ENCODE peak calls at places on chromosomes 5 and 9, in five cellular contexts. T is lung, Z is PC-3, D is osteoblast, F is cardiac muscle cell. E is an unnamed sample. For H3K27me3, the result is how much of the 10 kb centered on the place peaks cover.

GRCh38 chr5:56200856-56201638 is 32.1 kb downstream of the ANKRD55 start:
- DNase-seq in T (peak), Z (peak), D (peak), F (peak), E (peak)

GRCh38 chr5:69212022-69212421 is 22.6 kb downstream of the CENPH start:
- DNase-seq in T (no peak), Z (no peak), D (no peak), F (no peak), E (no peak)

GRCh38 chr9:110128664-110129329 is 79.2 kb downstream of the C9orf152 start:
- DNase-seq in T (no peak), Z (no peak), D (no peak), F (no peak), E (no peak)

GRCh38 chr5:33409435-33410146 is 31.2 kb upstream of the TARS1 start:
- DNase-seq in T (no peak), Z (no peak), D (no peak), F (no peak), E (no peak)

GRCh38 chr9:26341545-26341944 is 551.1 kb downstream of the CAAP1 start:
- DNase-seq in T (no peak), Z (no peak), D (no peak), F (no peak), E (no peak)

GRCh38 chr5:170111088-170111796 is 5.5 kb downstream of the FOXI1 start:
- DNase-seq in T (no peak), Z (no peak), D (no peak), F (no peak), E (no peak)

GRCh38 chr9:5879419-5880181 is 11.1 kb upstream of the MLANA start:
- DNase-seq in T (no peak), Z (peak), D (peak), F (no peak), E (no peak)

GRCh38 chr5:31133488-31133887 is 60.0 kb upstream of the CDH6 start:
- DNase-seq in T (no peak), Z (peak), D (no peak), F (no peak), E (no peak)

GRCh38 chr5:143275871-143276363 is 127.6 kb downstream of the NR3C1 start:
- DNase-seq in T (no peak), Z (no peak), D (no peak), F (no peak), E (no peak)

GRCh38 chr5:14507156-14507941 is 74.2 kb upstream of the OTULINL start:
- DNase-seq in T (no peak), Z (no peak), D (no peak), F (no peak), E (no peak)

GRCh38 chr5:128234928-128235641 is 151.5 kb downstream of the SLC12A2 start:
- DNase-seq in T (no peak), Z (no peak), D (no peak), F (no peak), E (no peak)

GRCh38 chr5:169591636-169592035 is 8.1 kb downstream of the SPDL1 start:
- DNase-seq in T (no peak), Z (peak), D (peak), F (no peak), E (no peak)

GRCh38 chr5:167950126-167950721 is 341.2 kb upstream of the WWC1 start:
- DNase-seq in T (no peak), Z (no peak), D (peak), F (no peak), E (no peak)

GRCh38 chr9:21455320-21455719 is 15.1 kb downstream of the IFNA1 start:
- DNase-seq in T (no peak), Z (peak), D (peak), F (peak), E (peak)

GRCh38 chr5:126674145-126674544 is 73.4 kb downstream of the PHAX start:
- DNase-seq in T (no peak), Z (no peak), D (no peak), F (no peak), E (no peak)

GRCh38 chr9:117970276-117970675 is 266.1 kb downstream of the TLR4 start:
- DNase-seq in T (no peak), Z (no peak), D (no peak), F (no peak), E (no peak)
- H3K27ac ChIP-seq in T (no peak), Z (no peak), D (no peak), F (no peak), E (no peak)

GRCh38 chr9:124284940-124285441 is 27.2 kb downstream of the NEK6 start:
- DNase-seq in T (no peak), Z (no peak), D (peak), F (no peak), E (no peak)
- TF ChIP-seq CTCF in T (no peak), Z (no peak), D (no peak), F (no peak), E (no peak)

DNA sequence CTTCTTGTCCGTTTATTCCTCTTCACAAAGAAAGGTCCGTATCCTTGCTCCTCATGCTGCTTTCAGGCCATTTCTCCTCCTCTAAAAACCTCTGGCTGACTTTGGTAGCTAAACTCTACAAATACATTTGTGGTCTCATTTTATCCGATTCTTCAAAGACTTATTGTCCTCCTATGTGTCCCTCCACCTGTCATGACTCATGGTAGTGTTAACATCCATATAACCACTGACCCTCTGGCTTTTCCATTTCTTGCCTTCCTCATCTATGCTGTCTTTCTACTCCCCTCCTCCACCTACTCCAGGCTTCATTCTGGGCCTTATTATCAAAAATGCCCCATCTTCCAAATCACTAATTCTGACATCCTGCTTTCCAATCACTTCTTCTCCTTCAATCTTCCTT is 4.1 kb upstream of the SEMA6A start:
- DNase-seq in T (no peak), Z (no peak), D (peak), F (no peak), E (no peak)
- H3K27me3 ChIP-seq in T (under half), Z (under half), D (under half), F (under half), E (under half)

DNA sequence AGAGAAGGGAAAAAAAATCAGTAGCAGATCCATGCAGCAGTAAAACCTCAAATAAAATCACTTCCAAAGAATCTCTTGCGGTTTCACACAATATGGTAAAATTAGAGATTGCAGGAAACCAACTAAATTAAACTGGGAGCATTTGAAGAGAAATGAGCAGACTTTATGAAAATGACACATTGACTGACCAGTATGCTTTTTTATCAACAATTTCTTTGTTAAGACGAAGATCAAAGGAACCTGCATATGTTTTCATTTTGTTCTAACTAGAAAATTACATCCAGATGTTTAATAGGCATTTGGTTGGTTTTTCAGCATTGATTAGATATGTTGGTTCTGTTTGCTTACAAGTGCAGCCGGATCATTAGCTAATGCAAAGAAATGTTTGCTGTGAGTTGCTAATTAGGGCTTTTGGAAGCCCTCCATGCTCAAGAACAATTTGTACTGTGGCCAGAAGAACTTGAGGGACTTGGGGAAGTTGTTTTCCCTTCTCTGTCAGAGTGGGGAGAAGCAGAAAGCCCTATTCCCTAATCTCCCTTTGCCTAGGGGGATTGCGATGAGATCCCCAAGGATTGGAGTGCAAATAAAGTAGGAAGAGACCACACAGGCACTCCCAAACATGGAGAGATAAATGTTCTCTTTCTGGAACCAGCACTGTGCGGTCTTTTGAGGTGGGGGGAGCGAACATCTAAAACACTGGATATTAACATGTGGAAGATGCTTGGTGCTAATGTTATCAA is 4.5 kb upstream of the TLE1 start:
- DNase-seq in T (no peak), Z (no peak), D (peak), F (no peak), E (no peak)
- H3K27ac ChIP-seq in T (no peak), Z (no peak), D (no peak), F (no peak), E (no peak)

DNA sequence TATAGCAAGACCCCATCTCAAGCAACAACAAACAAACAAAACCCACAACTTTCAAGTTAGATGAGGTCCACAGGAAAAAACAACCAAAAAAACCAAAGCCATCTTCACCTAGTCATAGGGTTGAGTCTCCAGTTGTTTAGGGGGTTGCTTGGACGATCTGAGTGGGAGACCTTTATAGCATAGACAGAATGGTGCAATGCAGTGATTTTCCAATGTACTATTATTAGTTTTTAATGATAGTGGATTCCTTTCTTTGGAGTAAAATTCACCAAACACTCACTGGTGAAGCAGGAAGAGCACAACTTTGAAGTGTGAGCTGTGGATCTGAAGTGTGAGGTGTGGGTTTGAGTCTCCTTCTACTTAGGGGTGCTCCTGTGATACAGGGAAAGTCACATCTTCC is 67.0 kb upstream of the KLF9 start:
- DNase-seq in T (no peak), Z (no peak), D (no peak), F (no peak), E (no peak)
- TF ChIP-seq CTCF in T (no peak), Z (no peak), D (no peak), F (no peak), E (no peak)

DNA sequence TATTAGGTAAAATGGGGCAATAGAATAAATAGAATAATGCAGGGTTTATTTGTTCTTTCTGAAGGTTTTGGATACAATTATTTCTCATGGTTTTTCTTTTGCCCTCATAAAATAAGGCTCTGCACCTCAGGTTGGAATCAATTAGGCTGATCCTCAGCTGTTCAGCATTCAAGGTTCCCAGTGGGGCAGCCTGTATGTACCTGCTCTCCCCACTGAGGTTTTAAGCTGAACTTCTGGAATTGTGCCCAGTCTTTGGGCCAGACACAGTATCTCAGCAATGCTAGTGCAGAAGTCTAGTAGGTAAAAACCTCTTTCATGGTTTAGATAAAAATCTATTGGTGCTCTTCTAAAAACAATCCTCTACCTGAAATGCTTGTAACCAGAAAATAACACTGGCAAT is 98.0 kb downstream of the EDIL3 start:
- DNase-seq in T (no peak), Z (no peak), D (no peak), F (peak), E (no peak)
- H3K27me3 ChIP-seq in T (under half), Z (under half), D (under half), F (under half), E (under half)

GRCh38 chr9:96168882-96169281 is 133.1 kb downstream of the HSD17B3 start:
- DNase-seq in T (no peak), Z (no peak), D (peak), F (no peak), E (no peak)
- H3K27ac ChIP-seq in T (no peak), Z (no peak), D (no peak), F (no peak), E (no peak)